ENCODE peak calls at places on chromosome 15, in ten cellular contexts. O is neural progenitor cell; T is progenitor cell of endocrine pancreas; V is AG09319; R is uterus; S is CD8-positive, alpha-beta T cell; Y is cardiac muscle cell; F is kidney; N is mammary epithelial cell; E is endodermal cell. A is an unnamed sample.

GRCh38 chr15:62469874-62470688 is 305.0 kb upstream of the C2CD4B start:
- DNase-seq in O (no peak), T (no peak), V (no peak), R (peak), S (no peak), Y (no peak), F (no peak), N (peak), E (peak), A (no peak)

GRCh38 chr15:23616536-23616935 is 31.1 kb downstream of the MAGEL2 start:
- DNase-seq in O (no peak), T (no peak), V (no peak), R (no peak), S (no peak), Y (no peak), F (no peak), N (no peak), E (no peak), A (no peak)

GRCh38 chr15:63156708-63157065 is 590 bp downstream of the RPS27L start:
- DNase-seq in O (peak), T (no peak), V (no peak), R (peak), S (no peak), Y (peak), F (no peak), N (peak), E (peak), A (peak)

GRCh38 chr15:42151736-42152135 is 4.7 kb downstream of the PLA2G4F start:
- DNase-seq in O (no peak), T (no peak), V (no peak), R (no peak), S (no peak), Y (no peak), F (peak), N (no peak), E (no peak), A (no peak)

GRCh38 chr15:36579792-36580431 is 486 bp downstream of the CDIN1 start:
- DNase-seq in O (no peak), T (no peak), V (no peak), R (no peak), S (no peak), Y (no peak), F (no peak), N (no peak), E (no peak), A (no peak)

GRCh38 chr15:93059442-93059841 is 29.6 kb downstream of the RGMA start:
- DNase-seq in O (no peak), T (no peak), V (no peak), R (no peak), S (no peak), Y (no peak), F (no peak), N (no peak), E (no peak), A (no peak)

GRCh38 chr15:90760661-90761232 is 43.6 kb downstream of the BLM start:
- DNase-seq in O (no peak), T (no peak), V (no peak), R (no peak), S (no peak), Y (no peak), F (no peak), N (no peak), E (no peak), A (no peak)

GRCh38 chr15:80942746-80943565 is 46.7 kb downstream of the MESD start:
- DNase-seq in O (no peak), T (no peak), V (no peak), R (peak), S (no peak), Y (no peak), F (no peak), N (no peak), E (no peak), A (no peak)

GRCh38 chr15:49031764-49032270 is 14.4 kb downstream of the SECISBP2L start:
- DNase-seq in O (no peak), T (no peak), V (no peak), R (no peak), S (no peak), Y (no peak), F (no peak), N (no peak), E (no peak), A (no peak)

GRCh38 chr15:35874260-35874905 is 328.4 kb upstream of the DPH6 start:
- DNase-seq in O (no peak), T (no peak), V (peak), R (no peak), S (no peak), Y (no peak), F (no peak), N (peak), E (no peak), A (no peak)

GRCh38 chr15:27792756-27793264 is 306.3 kb downstream of the OCA2 start:
- DNase-seq in O (no peak), T (no peak), V (no peak), R (no peak), S (no peak), Y (no peak), F (no peak), N (no peak), E (no peak), A (no peak)

GRCh38 chr15:46304320-46304719 is 669.5 kb downstream of the SQOR start:
- DNase-seq in O (peak), T (no peak), V (no peak), R (no peak), S (no peak), Y (peak), F (no peak), N (no peak), E (peak), A (no peak)

GRCh38 chr15:50380089-50380488 is 25.1 kb upstream of the GABPB1 start:
- DNase-seq in O (no peak), T (no peak), V (no peak), R (no peak), S (no peak), Y (no peak), F (no peak), N (no peak), E (no peak), A (no peak)

GRCh38 chr15:40081691-40082194 is 26.9 kb downstream of the BMF start:
- DNase-seq in O (peak), T (peak), V (no peak), R (peak), S (no peak), Y (peak), F (peak), N (peak), E (peak), A (no peak)

GRCh38 chr15:53789654-53790053 is 30.2 kb upstream of the WDR72 start:
- DNase-seq in O (no peak), T (no peak), V (no peak), R (no peak), S (no peak), Y (no peak), F (no peak), N (no peak), E (no peak), A (no peak)

GRCh38 chr15:67521770-67522568 is 1.0 kb downstream of the C15orf61 start:
- DNase-seq in O (no peak), T (no peak), V (no peak), R (no peak), S (no peak), Y (no peak), F (no peak), N (peak), E (no peak), A (no peak)

GRCh38 chr15:96398769-96399168 is 68.3 kb downstream of the NR2F2 start:
- DNase-seq in O (no peak), T (no peak), V (no peak), R (no peak), S (no peak), Y (no peak), F (no peak), N (no peak), E (no peak), A (no peak)

GRCh38 chr15:34241376-34242350 is 16.8 kb downstream of the EMC4 start:
- DNase-seq in O (peak), T (no peak), V (no peak), R (no peak), S (no peak), Y (peak), F (no peak), N (peak), E (no peak), A (peak)

GRCh38 chr15:90871097-90871715 is 2.8 kb downstream of the FURIN start:
- DNase-seq in O (peak), T (no peak), V (no peak), R (peak), S (peak), Y (peak), F (no peak), N (no peak), E (peak), A (peak)

GRCh38 chr15:36484038-36484778 is 95.2 kb upstream of the CDIN1 start:
- DNase-seq in O (no peak), T (no peak), V (no peak), R (no peak), S (no peak), Y (no peak), F (no peak), N (peak), E (no peak), A (no peak)

GRCh38 chr15:93291380-93291779 is 202.4 kb upstream of the RGMA start:
- DNase-seq in O (no peak), T (no peak), V (no peak), R (no peak), S (no peak), Y (no peak), F (no peak), N (no peak), E (no peak), A (no peak)

GRCh38 chr15:55824857-55825613 is 82.1 kb upstream of the PRTG start:
- DNase-seq in O (peak), T (no peak), V (no peak), R (no peak), S (no peak), Y (peak), F (no peak), N (no peak), E (no peak), A (no peak)

GRCh38 chr15:64938192-64938591 is 26.5 kb downstream of the ANKDD1A start:
- DNase-seq in O (no peak), T (no peak), V (no peak), R (no peak), S (no peak), Y (no peak), F (no peak), N (peak), E (no peak), A (no peak)

GRCh38 chr15:40016224-40016865 is 22.6 kb downstream of the SRP14 start:
- DNase-seq in O (no peak), T (no peak), V (peak), R (no peak), S (no peak), Y (no peak), F (no peak), N (no peak), E (no peak), A (no peak)

GRCh38 chr15:39198044-39198625 is 382.7 kb upstream of the THBS1 start:
- DNase-seq in O (no peak), T (no peak), V (no peak), R (no peak), S (no peak), Y (no peak), F (no peak), N (peak), E (no peak), A (no peak)

GRCh38 chr15:101322849-101323477 is 27.9 kb upstream of the SNRPA1 start:
- DNase-seq in O (no peak), T (no peak), V (no peak), R (no peak), S (no peak), Y (no peak), F (peak), N (no peak), E (peak), A (no peak)
- TF ChIP-seq CTCF in O (no peak), T (no peak), V (no peak), R (no peak), S (no peak), Y (no peak), F (no peak), N (no peak), E (no peak), A (no peak)

GRCh38 chr15:38017721-38018120 is 83.3 kb downstream of the TMCO5A start:
- DNase-seq in O (no peak), T (no peak), V (no peak), R (no peak), S (no peak), Y (no peak), F (no peak), N (no peak), E (no peak), A (no peak)

GRCh38 chr15:38010390-38010789 is 76.0 kb downstream of the TMCO5A start:
- DNase-seq in O (no peak), T (no peak), V (peak), R (no peak), S (no peak), Y (no peak), F (no peak), N (no peak), E (no peak), A (no peak)

DNA sequence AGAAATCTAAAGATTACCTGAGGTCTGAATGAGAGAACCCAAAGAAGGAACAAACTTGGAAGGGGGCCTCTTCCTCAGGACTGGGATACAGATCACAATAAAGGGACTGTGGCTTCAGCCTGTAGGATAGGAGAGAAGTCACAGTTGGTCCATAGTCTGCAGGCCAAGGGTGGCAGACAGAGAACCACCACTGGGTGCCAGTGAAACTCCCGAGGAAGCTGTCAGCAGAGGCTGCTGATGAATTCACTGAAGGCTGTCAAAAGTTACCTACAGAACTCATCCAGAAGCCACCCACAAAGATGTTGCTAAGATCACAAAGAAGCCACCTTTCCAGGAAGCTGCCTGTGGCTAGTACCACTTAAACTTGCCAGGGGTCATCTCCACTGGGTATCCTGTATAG is 78.5 kb downstream of the TMCO5A start:
- DNase-seq in O (no peak), T (no peak), V (no peak), R (no peak), S (no peak), Y (no peak), F (no peak), N (no peak), E (no peak), A (no peak)
- TF ChIP-seq CTCF in O (no peak), T (no peak), V (no peak), R (no peak), S (no peak), Y (no peak), F (no peak), N (no peak), E (peak), A (no peak)

GRCh38 chr15:70098170-70098460 is 398 bp upstream of the TLE3 start:
- DNase-seq in O (no peak), T (no peak), V (no peak), R (no peak), S (no peak), Y (no peak), F (no peak), N (no peak), E (no peak), A (no peak)
- TF ChIP-seq CTCF in O (no peak), T (no peak), V (no peak), R (no peak), S (peak), Y (no peak), F (no peak), N (no peak), E (peak), A (no peak)

GRCh38 chr15:60412026-60412425 is 14.2 kb upstream of the ANXA2 start:
- DNase-seq in O (no peak), T (no peak), V (no peak), R (no peak), S (no peak), Y (no peak), F (no peak), N (no peak), E (no peak), A (no peak)

GRCh38 chr15:60405405-60405804 is 7.6 kb upstream of the ANXA2 start:
- DNase-seq in O (no peak), T (no peak), V (no peak), R (no peak), S (no peak), Y (no peak), F (no peak), N (no peak), E (no peak), A (no peak)

GRCh38 chr15:60408438-60409105 is 10.8 kb upstream of the ANXA2 start:
- DNase-seq in O (no peak), T (no peak), V (no peak), R (no peak), S (no peak), Y (no peak), F (no peak), N (peak), E (no peak), A (peak)

GRCh38 chr15:60407406-60407805 is 9.6 kb upstream of the ANXA2 start:
- DNase-seq in O (no peak), T (no peak), V (no peak), R (no peak), S (no peak), Y (no peak), F (no peak), N (peak), E (no peak), A (no peak)

GRCh38 chr15:60406513-60407124 is 8.8 kb upstream of the ANXA2 start:
- DNase-seq in O (no peak), T (no peak), V (no peak), R (no peak), S (no peak), Y (no peak), F (no peak), N (no peak), E (no peak), A (no peak)
- TF ChIP-seq CTCF in O (no peak), T (no peak), V (no peak), R (no peak), S (no peak), Y (no peak), F (no peak), N (no peak), E (no peak), A (no peak)

DNA sequence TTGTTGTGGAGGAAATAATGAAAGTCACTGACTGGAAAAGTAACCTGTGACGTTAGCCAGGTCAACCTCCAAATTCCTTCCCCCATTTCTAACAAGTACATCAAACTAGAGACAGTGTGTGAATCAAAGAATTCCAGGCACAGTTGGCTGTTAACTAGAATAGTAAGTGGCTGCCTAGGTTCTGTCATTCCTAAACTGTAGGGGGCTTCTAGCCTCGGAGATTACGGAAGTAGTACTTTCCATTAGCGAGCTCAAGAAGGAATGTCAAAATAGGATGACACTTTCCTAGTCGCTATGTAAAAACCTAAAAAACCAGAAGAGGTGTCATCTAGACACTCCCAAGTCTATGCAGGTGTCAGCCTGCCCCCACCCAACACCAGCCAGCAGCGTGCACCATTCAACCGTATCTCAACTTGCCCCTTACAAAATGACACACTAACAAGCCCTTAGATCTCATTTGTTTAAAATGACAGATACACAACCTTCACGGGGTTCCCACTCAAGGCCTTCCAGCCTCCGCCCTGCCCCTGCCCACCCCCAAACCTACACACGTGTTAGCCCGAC is 910 bp downstream of the INO80 start:
- DNase-seq in O (peak), T (no peak), V (peak), R (no peak), S (no peak), Y (peak), F (no peak), N (no peak), E (peak), A (peak)
- TF ChIP-seq CTCF in O (peak), T (peak), V (peak), R (no peak), S (no peak), Y (peak), F (no peak), N (no peak), E (peak), A (no peak)

DNA sequence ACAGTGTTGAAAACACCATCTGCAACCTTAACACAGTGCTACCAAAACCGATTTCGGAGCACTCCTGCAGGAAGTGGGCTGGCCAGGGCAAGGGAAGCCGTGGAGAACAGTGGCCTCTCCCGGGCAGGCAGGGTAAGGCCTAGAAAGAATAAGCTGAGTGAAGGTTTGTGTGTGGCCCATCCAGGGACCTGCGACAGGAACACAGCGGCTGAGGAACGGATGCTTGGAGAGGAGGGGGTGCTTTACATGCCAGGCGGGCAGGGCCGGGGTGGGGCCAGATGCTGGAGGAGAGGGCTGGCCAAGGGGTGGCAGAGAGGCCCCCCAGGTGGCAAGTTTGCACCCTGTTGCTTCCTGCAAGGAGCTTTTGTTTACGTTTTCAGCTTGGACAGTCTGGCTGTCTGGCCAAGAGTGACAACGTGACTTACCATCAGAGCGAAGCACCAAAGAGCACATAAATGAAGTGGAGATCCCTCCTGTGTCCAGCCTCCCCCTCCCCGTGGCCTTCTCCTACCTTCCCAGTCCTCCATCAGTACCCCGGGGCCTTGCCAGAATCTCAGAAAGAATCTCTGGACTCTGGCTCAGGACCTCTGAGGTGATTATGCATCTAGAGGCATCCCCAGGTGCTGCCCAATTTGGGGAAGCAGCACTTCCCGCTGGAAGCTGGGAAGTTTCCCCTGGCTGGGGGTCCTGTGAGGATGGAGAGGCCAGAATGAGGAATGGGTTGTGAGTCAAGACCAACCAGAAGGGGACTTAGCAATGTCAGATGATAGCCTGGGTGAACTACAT is 156.4 kb downstream of the PGPEP1L start:
- DNase-seq in O (peak), T (peak), V (no peak), R (peak), S (peak), Y (peak), F (peak), N (peak), E (peak), A (peak)
- TF ChIP-seq CTCF in O (peak), T (peak), V (peak), R (peak), S (peak), Y (peak), F (peak), N (peak), E (peak), A (peak)

GRCh38 chr15:75620776-75621536 is 4.6 kb downstream of the SNUPN start:
- DNase-seq in O (no peak), T (no peak), V (peak), R (peak), S (no peak), Y (no peak), F (peak), N (peak), E (no peak), A (no peak)
- TF ChIP-seq CTCF in O (no peak), T (no peak), V (peak), R (no peak), S (no peak), Y (peak), F (no peak), N (peak), E (no peak), A (no peak)

GRCh38 chr15:78050441-78050809 is 27.1 kb downstream of the TBC1D2B start:
- DNase-seq in O (peak), T (no peak), V (no peak), R (no peak), S (no peak), Y (no peak), F (no peak), N (no peak), E (no peak), A (no peak)

GRCh38 chr15:78054518-78054917 is 23.0 kb downstream of the TBC1D2B start:
- DNase-seq in O (no peak), T (no peak), V (no peak), R (no peak), S (no peak), Y (no peak), F (no peak), N (no peak), E (peak), A (no peak)

GRCh38 chr15:78050851-78051250 is 26.7 kb downstream of the TBC1D2B start:
- DNase-seq in O (no peak), T (no peak), V (no peak), R (no peak), S (no peak), Y (peak), F (no peak), N (no peak), E (no peak), A (no peak)

GRCh38 chr15:78051622-78052405 is 25.7 kb downstream of the TBC1D2B start:
- DNase-seq in O (no peak), T (no peak), V (no peak), R (no peak), S (no peak), Y (peak), F (no peak), N (no peak), E (no peak), A (no peak)

GRCh38 chr15:78052545-78052944 is 25.0 kb downstream of the TBC1D2B start:
- DNase-seq in O (no peak), T (no peak), V (no peak), R (no peak), S (no peak), Y (no peak), F (no peak), N (no peak), E (no peak), A (no peak)
- TF ChIP-seq CTCF in O (no peak), T (no peak), V (no peak), R (no peak), S (no peak), Y (no peak), F (no peak), N (no peak), E (no peak), A (no peak)

A was measured in GM20000.